ENCODE peak calls at places on chromosomes 3 and 15, in four cellular contexts. N is colonic mucosa, T is PC-9, U is PC-3. S is an unnamed sample.

GRCh38 chr3:128317101-128317697 is 149.5 kb downstream of the DNAJB8 start:
- DNase-seq in N (peak), T (no peak), U (no peak), S (peak)

GRCh38 chr3:188789201-188789600 is 382.6 kb upstream of the TPRG1 start:
- DNase-seq in N (no peak), T (no peak), U (no peak), S (no peak)

GRCh38 chr3:101184111-101184510 is 136.3 kb downstream of the IMPG2 start:
- DNase-seq in N (no peak), T (no peak), U (no peak), S (no peak)

GRCh38 chr15:70127288-70127746 is 29.6 kb upstream of the TLE3 start:
- DNase-seq in N (no peak), T (peak), U (peak), S (peak)

GRCh38 chr15:65055201-65055870 is 10.1 kb downstream of the SLC51B start:
- DNase-seq in N (peak), T (peak), U (peak), S (peak)

GRCh38 chr15:62218841-62219240 is 53.8 kb upstream of the C2CD4B start:
- DNase-seq in N (no peak), T (no peak), U (no peak), S (no peak)

GRCh38 chr15:83299462-83299861 is 15.0 kb upstream of the BNC1 start:
- DNase-seq in N (no peak), T (no peak), U (no peak), S (no peak)

GRCh38 chr3:140545197-140545596 is 132.7 kb upstream of the TRIM42 start:
- DNase-seq in N (no peak), T (no peak), U (no peak), S (no peak)

GRCh38 chr15:69298697-69299441 is at the start of gene PAQR5:
- DNase-seq in N (peak), T (peak), U (peak), S (peak)

GRCh38 chr3:31254483-31254882 is 278.2 kb upstream of the STT3B start:
- DNase-seq in N (no peak), T (no peak), U (no peak), S (no peak)

GRCh38 chr3:13347390-13347966 is 72.6 kb downstream of the NUP210 start:
- DNase-seq in N (no peak), T (no peak), U (no peak), S (no peak)

GRCh38 chr3:126349611-126350501 is 7.4 kb downstream of the KLF15 start:
- DNase-seq in N (no peak), T (no peak), U (no peak), S (no peak)

GRCh38 chr3:28139967-28140634 is 101.3 kb upstream of the CMC1 start:
- DNase-seq in N (no peak), T (no peak), U (peak), S (no peak)

GRCh38 chr3:123298903-123299302 is 97.2 kb downstream of the SEC22A start:
- DNase-seq in N (no peak), T (no peak), U (peak), S (no peak)

GRCh38 chr3:143121240-143122088 is 1.9 kb downstream of the CHST2 start:
- DNase-seq in N (peak), T (no peak), U (peak), S (no peak)

GRCh38 chr15:75051161-75051560 is 27.8 kb downstream of the PPCDC start:
- DNase-seq in N (no peak), T (no peak), U (no peak), S (no peak)

GRCh38 chr3:24067483-24067882 is 122.4 kb downstream of the NR1D2 start:
- DNase-seq in N (no peak), T (no peak), U (no peak), S (no peak)
- H3K27ac ChIP-seq in N (no peak), T (no peak), U (no peak), S (no peak)

GRCh38 chr15:81506936-81507335 is 132.9 kb upstream of the TMC3 start:
- DNase-seq in N (no peak), T (no peak), U (no peak), S (no peak)
- H3K27ac ChIP-seq in N (no peak), T (no peak), U (no peak), S (no peak)

GRCh38 chr3:10625307-10625706 is 119.9 kb upstream of the ATP2B2 start:
- DNase-seq in N (no peak), T (no peak), U (no peak), S (no peak)
- H3K27ac ChIP-seq in N (no peak), T (no peak), U (no peak), S (no peak)

DNA sequence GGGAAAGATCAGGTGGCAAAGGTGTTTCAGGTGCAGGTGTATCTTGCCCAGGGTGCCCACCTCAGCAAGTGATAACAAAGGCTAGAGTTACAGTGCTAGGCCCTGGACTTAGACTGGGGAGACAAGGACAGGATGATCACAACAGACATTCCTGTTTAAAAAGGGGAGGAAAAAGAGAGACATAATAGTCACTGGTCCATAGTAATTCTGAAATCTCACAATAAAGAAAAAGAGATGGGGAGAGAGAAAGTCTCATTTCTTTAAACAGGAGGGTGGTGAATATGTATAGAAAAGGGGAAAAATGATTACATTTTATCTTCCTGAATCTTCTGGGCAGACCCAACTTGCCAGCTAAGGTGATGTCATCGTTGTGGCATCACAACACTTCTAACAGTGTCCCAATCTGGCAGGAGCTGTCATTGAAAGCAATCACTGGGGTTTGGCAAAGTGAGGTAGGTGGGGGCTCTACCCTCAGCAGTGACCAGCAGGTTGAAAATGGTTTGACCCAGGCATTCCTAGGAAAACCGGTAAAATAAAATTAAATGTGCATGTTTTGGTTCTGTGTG is 99.5 kb downstream of the ZNF621 start:
- DNase-seq in N (no peak), T (no peak), U (no peak), S (no peak)
- H3K27ac ChIP-seq in N (no peak), T (no peak), U (no peak), S (no peak)

GRCh38 chr3:65550137-65550536 is 488.6 kb downstream of the MAGI1 start:
- DNase-seq in N (no peak), T (no peak), U (no peak), S (no peak)
- H3K27ac ChIP-seq in N (no peak), T (no peak), U (no peak), S (no peak)

GRCh38 chr15:90550919-90551318 is 21.2 kb downstream of the CRTC3 start:
- DNase-seq in N (no peak), T (no peak), U (no peak), S (no peak)
- H3K27ac ChIP-seq in N (peak), T (no peak), U (no peak), S (no peak)

GRCh38 chr3:176796371-176796770 is 400.9 kb downstream of the TBL1XR1 start:
- DNase-seq in N (no peak), T (no peak), U (peak), S (no peak)
- H3K27ac ChIP-seq in N (no peak), T (no peak), U (no peak), S (peak)

S was measured in SJSA1.